ENCODE peak calls at places on chromosome 9, in seven cellular contexts. Z, F, S, K, M, H and Q are unnamed samples.

GRCh38 chr9:133115604-133116345 is 5.3 kb downstream of the RALGDS start:
- DNase-seq in Z (peak), F (no peak), S (peak), K (no peak), M (no peak), H (peak), Q (no peak)

GRCh38 chr9:124810513-124811355 is 33.8 kb downstream of the OLFML2A start:
- DNase-seq in Z (peak), F (peak), S (peak), K (no peak), M (no peak), H (no peak), Q (peak)

GRCh38 chr9:93292664-93293328 is 108.9 kb downstream of the WNK2 start:
- DNase-seq in Z (no peak), F (no peak), S (no peak), K (no peak), M (no peak), H (peak), Q (no peak)

GRCh38 chr9:38371495-38371894 is 21.0 kb upstream of the ALDH1B1 start:
- DNase-seq in Z (peak), F (peak), S (no peak), K (no peak), M (peak), H (peak), Q (no peak)

GRCh38 chr9:15999422-16000339 is 446.8 kb downstream of the CCDC171 start:
- DNase-seq in Z (peak), F (peak), S (peak), K (no peak), M (peak), H (no peak), Q (no peak)

GRCh38 chr9:21554813-21555212 is 72.7 kb upstream of the IFNE start:
- DNase-seq in Z (no peak), F (no peak), S (no peak), K (no peak), M (no peak), H (no peak), Q (no peak)

GRCh38 chr9:132391446-132391845 is 15.2 kb downstream of the TTF1 start:
- DNase-seq in Z (no peak), F (no peak), S (no peak), K (no peak), M (no peak), H (no peak), Q (no peak)

GRCh38 chr9:78510035-78510434 is 213.1 kb downstream of the PSAT1 start:
- DNase-seq in Z (no peak), F (no peak), S (no peak), K (no peak), M (no peak), H (no peak), Q (no peak)

GRCh38 chr9:135326141-135326540 is 153.4 kb upstream of the PPP1R26 start:
- DNase-seq in Z (no peak), F (no peak), S (no peak), K (no peak), M (peak), H (no peak), Q (no peak)

GRCh38 chr9:77944556-77945261 is 86.9 kb downstream of the GNAQ start:
- DNase-seq in Z (no peak), F (no peak), S (no peak), K (no peak), M (no peak), H (no peak), Q (peak)

GRCh38 chr9:137228515-137228967 is 1.2 kb downstream of the RNF224 start:
- DNase-seq in Z (no peak), F (no peak), S (no peak), K (no peak), M (no peak), H (no peak), Q (no peak)

GRCh38 chr9:20464242-20464641 is 158.1 kb downstream of the MLLT3 start:
- DNase-seq in Z (no peak), F (no peak), S (no peak), K (no peak), M (no peak), H (no peak), Q (no peak)

GRCh38 chr9:2345013-2345412 is 276.6 kb upstream of the VLDLR start:
- DNase-seq in Z (no peak), F (no peak), S (no peak), K (no peak), M (no peak), H (no peak), Q (no peak)

GRCh38 chr9:89794918-89795317 is 190.1 kb downstream of the GADD45G start:
- DNase-seq in Z (no peak), F (no peak), S (no peak), K (no peak), M (no peak), H (no peak), Q (no peak)

GRCh38 chr9:19946446-19947109 is 157.7 kb upstream of the SLC24A2 start:
- DNase-seq in Z (peak), F (peak), S (peak), K (no peak), M (no peak), H (no peak), Q (peak)

GRCh38 chr9:18438300-18438925 is 35.5 kb upstream of the ADAMTSL1 start:
- DNase-seq in Z (peak), F (peak), S (peak), K (no peak), M (peak), H (no peak), Q (peak)

GRCh38 chr9:33446507-33447403 is 638 bp downstream of the AQP3 start:
- DNase-seq in Z (peak), F (peak), S (peak), K (peak), M (peak), H (peak), Q (peak)

GRCh38 chr9:6502399-6502798 is 89.4 kb downstream of the UHRF2 start:
- DNase-seq in Z (no peak), F (peak), S (no peak), K (no peak), M (no peak), H (no peak), Q (no peak)

GRCh38 chr9:137488906-137489305 is 29.8 kb upstream of the NSMF start:
- DNase-seq in Z (no peak), F (no peak), S (no peak), K (no peak), M (no peak), H (no peak), Q (no peak)

GRCh38 chr9:811101-811531 is 30.4 kb upstream of the DMRT1 start:
- DNase-seq in Z (peak), F (peak), S (peak), K (no peak), M (no peak), H (no peak), Q (no peak)

GRCh38 chr9:81626511-81626910 is 62.8 kb downstream of the TLE1 start:
- DNase-seq in Z (peak), F (peak), S (no peak), K (no peak), M (no peak), H (no peak), Q (no peak)

GRCh38 chr9:73202992-73203391 is 51.3 kb downstream of the ANXA1 start:
- DNase-seq in Z (no peak), F (no peak), S (no peak), K (no peak), M (no peak), H (no peak), Q (no peak)

GRCh38 chr9:37950561-37950960 is 46.6 kb upstream of the SLC25A51 start:
- DNase-seq in Z (no peak), F (no peak), S (no peak), K (no peak), M (no peak), H (no peak), Q (no peak)

GRCh38 chr9:38091310-38092199 is 22.5 kb upstream of the SHB start:
- DNase-seq in Z (no peak), F (no peak), S (no peak), K (peak), M (no peak), H (peak), Q (no peak)

GRCh38 chr9:96100385-96100978 is 201.5 kb downstream of the HSD17B3 start:
- DNase-seq in Z (no peak), F (no peak), S (no peak), K (no peak), M (no peak), H (no peak), Q (no peak)

GRCh38 chr9:133656211-133657119 is 20.3 kb downstream of the DBH start:
- DNase-seq in Z (no peak), F (no peak), S (no peak), K (no peak), M (no peak), H (no peak), Q (no peak)

GRCh38 chr9:79023134-79023577 is 548.6 kb upstream of the TLE4 start:
- DNase-seq in Z (peak), F (peak), S (peak), K (no peak), M (no peak), H (no peak), Q (no peak)

GRCh38 chr9:134381671-134382505 is 55.6 kb downstream of the RXRA start:
- DNase-seq in Z (peak), F (no peak), S (peak), K (no peak), M (no peak), H (peak), Q (no peak)

GRCh38 chr9:27497883-27498553 is 26.1 kb upstream of the IFNK start:
- DNase-seq in Z (no peak), F (no peak), S (no peak), K (no peak), M (no peak), H (no peak), Q (peak)

GRCh38 chr9:98176391-98177259 is 15.8 kb downstream of the CORO2A start:
- DNase-seq in Z (no peak), F (no peak), S (no peak), K (no peak), M (no peak), H (no peak), Q (no peak)

GRCh38 chr9:33295571-33295970 is 5.3 kb downstream of the NFX1 start:
- DNase-seq in Z (no peak), F (no peak), S (no peak), K (no peak), M (no peak), H (peak), Q (no peak)

GRCh38 chr9:131915181-131915580 is 164.5 kb downstream of the MED27 start:
- DNase-seq in Z (peak), F (peak), S (peak), K (no peak), M (no peak), H (no peak), Q (no peak)

GRCh38 chr9:137312852-137313325 is 10.8 kb upstream of the NRARP start:
- DNase-seq in Z (no peak), F (no peak), S (no peak), K (no peak), M (no peak), H (no peak), Q (no peak)

GRCh38 chr9:16112116-16112515 is 559.3 kb downstream of the CCDC171 start:
- DNase-seq in Z (no peak), F (peak), S (no peak), K (no peak), M (no peak), H (no peak), Q (peak)

GRCh38 chr9:7613931-7614330 is 185.6 kb downstream of the DMAC1 start:
- DNase-seq in Z (no peak), F (peak), S (peak), K (no peak), M (no peak), H (no peak), Q (no peak)

GRCh38 chr9:5112109-5112592 is 73.3 kb downstream of the INSL6 start:
- DNase-seq in Z (no peak), F (no peak), S (no peak), K (no peak), M (no peak), H (no peak), Q (no peak)

GRCh38 chr9:112072721-112073553 is 102.2 kb downstream of the SUSD1 start:
- DNase-seq in Z (peak), F (peak), S (peak), K (no peak), M (no peak), H (no peak), Q (no peak)

GRCh38 chr9:132744881-132745761 is 74.9 kb downstream of the GTF3C4 start:
- DNase-seq in Z (no peak), F (no peak), S (no peak), K (no peak), M (no peak), H (no peak), Q (peak)

GRCh38 chr9:116901260-116901659 is 214.2 kb downstream of the TRIM32 start:
- DNase-seq in Z (peak), F (peak), S (no peak), K (no peak), M (no peak), H (no peak), Q (no peak)

GRCh38 chr9:35835216-35835604 is 6.2 kb downstream of the TMEM8B start:
- DNase-seq in Z (no peak), F (peak), S (no peak), K (no peak), M (no peak), H (no peak), Q (no peak)
- TF ChIP-seq CTCF in Z (no peak), F (peak), S (peak), K (no peak), M (no peak), H (peak), Q (no peak)

DNA sequence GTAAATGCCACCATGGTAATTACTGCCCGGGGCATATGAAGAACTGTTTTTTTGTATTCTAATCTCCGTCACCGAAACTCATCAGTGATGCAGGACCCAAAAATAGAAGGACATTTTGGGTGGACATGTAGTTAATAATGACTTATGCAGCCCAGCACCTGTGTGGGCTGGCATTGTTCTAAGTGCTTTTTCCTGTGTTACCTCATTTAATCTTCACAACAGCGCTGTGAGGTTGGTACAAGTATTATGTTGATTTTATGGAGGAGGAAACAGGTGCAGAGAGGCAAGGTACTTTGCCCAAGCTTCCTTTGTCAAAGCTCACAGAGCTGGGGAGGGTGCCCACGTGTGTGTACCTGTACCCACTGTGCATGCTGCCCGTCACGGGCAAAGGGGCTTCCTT is 58.4 kb downstream of the DAPK1 start:
- DNase-seq in Z (no peak), F (no peak), S (no peak), K (no peak), M (no peak), H (no peak), Q (no peak)
- TF ChIP-seq CTCF in Z (no peak), F (no peak), S (no peak), K (no peak), M (no peak), H (no peak), Q (no peak)

GRCh38 chr9:106864533-106865143 is 1.7 kb downstream of the ZNF462 start:
- DNase-seq in Z (peak), F (peak), S (peak), K (no peak), M (peak), H (no peak), Q (no peak)

GRCh38 chr9:106861585-106862114 is 1.3 kb upstream of the ZNF462 start:
- DNase-seq in Z (no peak), F (peak), S (no peak), K (no peak), M (no peak), H (no peak), Q (no peak)

GRCh38 chr9:106860731-106861584 is 2.0 kb upstream of the ZNF462 start:
- DNase-seq in Z (peak), F (peak), S (peak), K (no peak), M (peak), H (no peak), Q (peak)

GRCh38 chr9:106862115-106862945 is 636 bp upstream of the ZNF462 start:
- DNase-seq in Z (peak), F (peak), S (peak), K (no peak), M (peak), H (peak), Q (peak)

DNA sequence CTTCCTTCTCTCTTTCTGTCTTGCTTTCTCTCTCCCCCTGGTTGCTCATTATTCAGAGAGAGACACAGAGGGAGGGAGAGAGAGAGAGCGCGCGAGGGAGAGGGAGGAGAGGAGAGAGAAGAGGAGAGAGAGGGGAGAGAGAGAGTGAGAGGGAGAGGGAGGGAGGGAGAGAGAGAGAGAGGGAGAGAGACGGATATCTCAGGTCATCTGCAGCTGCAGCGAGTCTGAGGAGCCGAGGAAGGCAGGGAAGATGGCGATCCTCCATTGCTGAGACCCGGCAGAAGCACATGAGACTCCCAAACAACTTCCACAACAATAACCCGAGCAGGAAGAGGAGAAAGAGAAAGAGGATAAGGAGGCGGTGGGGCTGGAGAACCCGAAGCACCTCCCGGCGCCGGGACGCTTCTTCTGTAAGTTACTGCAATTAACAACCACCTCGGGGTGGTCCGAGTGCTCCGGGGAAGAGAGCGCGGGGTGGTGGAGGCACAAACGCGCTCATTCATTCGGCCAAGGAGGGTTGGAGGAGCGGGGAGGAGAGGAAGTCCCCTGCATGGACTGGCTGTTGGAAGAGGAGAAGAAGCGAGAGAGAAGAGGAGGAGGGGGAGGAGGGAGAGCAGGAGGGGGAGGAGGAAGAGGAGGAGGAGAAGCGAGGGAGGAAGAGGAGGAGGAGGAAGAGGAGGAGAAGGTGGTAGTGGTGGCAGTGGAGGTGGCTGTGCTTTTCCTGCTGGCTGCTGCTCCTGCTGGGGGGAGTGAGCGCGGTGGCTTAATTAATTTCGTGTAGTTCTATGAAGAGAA is at the start of gene ZNF462:
- DNase-seq in Z (peak), F (peak), S (peak), K (peak), M (peak), H (peak), Q (peak)
- TF ChIP-seq CTCF in Z (no peak), F (no peak), S (no peak), K (peak), M (peak), H (no peak), Q (no peak)

DNA sequence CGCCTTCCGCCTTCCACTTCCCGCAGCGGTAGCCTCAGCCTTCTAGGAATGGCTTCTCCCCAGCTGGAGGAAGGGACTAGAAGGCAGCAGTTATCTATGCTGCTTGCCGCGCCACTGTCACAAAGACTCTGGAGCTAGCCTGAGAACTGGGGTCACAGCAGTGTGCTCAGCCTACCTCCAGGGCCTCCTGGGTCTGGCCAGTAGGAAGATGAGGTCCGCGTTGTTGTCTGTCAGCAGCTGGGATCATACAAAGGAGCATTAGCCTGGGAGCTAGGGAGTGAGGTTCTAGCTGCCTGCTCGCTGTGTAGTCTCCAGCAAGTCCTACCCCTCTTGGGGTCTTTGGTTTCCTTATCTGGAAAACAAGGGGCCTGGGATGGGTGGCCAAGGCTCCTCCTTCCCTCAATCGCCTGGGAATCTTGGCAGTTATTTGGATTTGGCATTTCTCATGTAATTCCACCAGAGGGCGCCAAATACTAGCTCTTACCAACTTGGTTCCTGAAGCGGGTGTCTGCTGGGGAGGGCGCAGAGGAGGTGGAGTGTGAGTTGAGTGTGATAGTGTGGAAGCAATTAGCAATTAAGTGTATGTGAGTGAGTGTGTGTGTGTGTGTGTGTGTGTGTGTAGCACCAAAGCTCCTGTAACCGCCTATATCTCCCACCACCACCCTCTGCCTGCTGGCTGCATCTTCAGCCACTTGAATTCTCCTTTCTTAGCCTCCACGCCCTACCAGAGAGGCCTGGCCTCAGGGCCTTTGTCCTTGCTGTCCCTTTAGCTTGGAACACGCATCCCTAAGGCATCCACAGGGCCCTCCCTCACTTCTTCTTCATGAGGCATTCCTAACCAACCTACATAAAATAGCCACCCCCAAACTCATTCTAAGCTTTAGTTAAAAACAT is 97.1 kb downstream of the ENTREP1 start:
- DNase-seq in Z (peak), F (peak), S (peak), K (no peak), M (peak), H (peak), Q (peak)
- TF ChIP-seq CTCF in Z (peak), F (peak), S (peak), K (peak), M (peak), H (peak), Q (peak)

DNA sequence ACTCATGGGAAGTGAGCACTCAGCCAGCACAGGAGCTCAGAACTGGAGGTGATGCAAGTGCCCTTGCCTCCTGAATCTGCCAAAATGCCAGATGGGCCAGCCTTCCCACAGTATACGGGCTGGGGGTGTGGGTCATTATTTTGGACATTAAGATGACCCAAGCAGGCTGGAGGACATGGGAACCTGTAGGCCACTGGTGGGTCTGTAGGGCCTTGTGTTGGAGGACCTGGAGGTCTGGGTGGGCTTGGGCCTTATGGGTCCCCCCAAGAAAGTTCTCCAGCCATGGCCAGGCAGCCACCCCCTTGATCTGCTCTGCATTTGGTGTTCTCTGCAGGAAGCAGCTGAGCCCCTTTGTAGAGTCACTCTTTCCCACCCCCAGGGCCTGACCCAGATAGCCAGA is 71.0 kb upstream of the ANGPTL2 start:
- DNase-seq in Z (no peak), F (no peak), S (no peak), K (no peak), M (no peak), H (no peak), Q (no peak)
- TF ChIP-seq CTCF in Z (no peak), F (no peak), S (no peak), K (no peak), M (no peak), H (no peak), Q (no peak)

GRCh38 chr9:35754264-35754663 is at the start of gene MSMP:
- DNase-seq in Z (no peak), F (no peak), S (no peak), K (no peak), M (no peak), H (no peak), Q (no peak)
- TF ChIP-seq CTCF in Z (no peak), F (no peak), S (no peak), K (no peak), M (no peak), H (no peak), Q (no peak)